ENCODE peak calls at places on chromosomes 12 and 14, in nine cellular contexts. N, Q, P, R, F, Y, V, U and E are unnamed samples.

GRCh38 chr12:5432011-5432400 is at the start of gene NTF3:
- DNase-seq in N (peak), Q (peak), P (peak), R (no peak), F (no peak), Y (peak), V (no peak), U (peak), E (no peak)

GRCh38 chr12:87259405-87259804 is 769.8 kb downstream of the C12orf50 start:
- DNase-seq in N (no peak), Q (no peak), P (no peak), R (no peak), F (no peak), Y (peak), V (no peak), U (peak), E (no peak)

GRCh38 chr12:83954939-83955601 is 957.5 kb downstream of the SLC6A15 start:
- DNase-seq in N (no peak), Q (no peak), P (no peak), R (no peak), F (no peak), Y (no peak), V (no peak), U (no peak), E (no peak)

GRCh38 chr14:103286460-103286859 is 47.6 kb upstream of the EIF5 start:
- DNase-seq in N (no peak), Q (no peak), P (no peak), R (no peak), F (no peak), Y (no peak), V (no peak), U (no peak), E (no peak)

GRCh38 chr12:115338566-115339294 is 654.8 kb upstream of the TBX3 start:
- DNase-seq in N (no peak), Q (no peak), P (no peak), R (no peak), F (no peak), Y (peak), V (no peak), U (no peak), E (no peak)

GRCh38 chr14:66078031-66078430 is 408.1 kb upstream of the CCDC196 start:
- DNase-seq in N (no peak), Q (no peak), P (no peak), R (no peak), F (no peak), Y (no peak), V (no peak), U (no peak), E (no peak)

GRCh38 chr12:109763201-109763841 is 49.7 kb downstream of the FAM222A start:
- DNase-seq in N (no peak), Q (no peak), P (no peak), R (no peak), F (peak), Y (peak), V (no peak), U (peak), E (no peak)

GRCh38 chr12:13165578-13166120 is 30.9 kb upstream of the EMP1 start:
- DNase-seq in N (peak), Q (no peak), P (no peak), R (peak), F (peak), Y (peak), V (no peak), U (peak), E (peak)

GRCh38 chr12:117151195-117152031 is 38.9 kb downstream of the FBXO21 start:
- DNase-seq in N (peak), Q (peak), P (peak), R (no peak), F (no peak), Y (peak), V (no peak), U (peak), E (peak)

GRCh38 chr12:15522574-15523187 is 200.4 kb downstream of the PTPRO start:
- DNase-seq in N (no peak), Q (no peak), P (no peak), R (no peak), F (no peak), Y (peak), V (no peak), U (peak), E (no peak)

GRCh38 chr14:76917759-76918175 is 91.6 kb downstream of the LRRC74A start:
- DNase-seq in N (peak), Q (no peak), P (no peak), R (peak), F (no peak), Y (peak), V (no peak), U (no peak), E (peak)

GRCh38 chr12:5026342-5026938 is 17.2 kb upstream of the KCNA5 start:
- DNase-seq in N (no peak), Q (no peak), P (no peak), R (no peak), F (no peak), Y (no peak), V (no peak), U (no peak), E (no peak)

GRCh38 chr12:27555928-27556778 is 32.1 kb downstream of the PPFIBP1 start:
- DNase-seq in N (no peak), Q (no peak), P (no peak), R (no peak), F (no peak), Y (peak), V (no peak), U (no peak), E (no peak)

GRCh38 chr12:14803830-14804160 is 325 bp downstream of the C12orf60 start:
- DNase-seq in N (no peak), Q (no peak), P (no peak), R (no peak), F (no peak), Y (no peak), V (no peak), U (no peak), E (no peak)

GRCh38 chr14:91509878-91510170 is 286 bp downstream of the PPP4R3A start:
- DNase-seq in N (no peak), Q (no peak), P (peak), R (no peak), F (no peak), Y (no peak), V (no peak), U (no peak), E (no peak)

GRCh38 chr14:99812096-99812750 is 19.0 kb downstream of the EML1 start:
- DNase-seq in N (no peak), Q (no peak), P (no peak), R (no peak), F (no peak), Y (no peak), V (no peak), U (no peak), E (no peak)

GRCh38 chr14:93936245-93936644 is 9.1 kb downstream of the FAM181A start:
- DNase-seq in N (no peak), Q (peak), P (no peak), R (no peak), F (no peak), Y (peak), V (no peak), U (no peak), E (no peak)

GRCh38 chr14:93731753-93732152 is 56.5 kb downstream of the PRIMA1 start:
- DNase-seq in N (no peak), Q (no peak), P (no peak), R (no peak), F (no peak), Y (no peak), V (no peak), U (no peak), E (peak)

GRCh38 chr14:96095581-96096476 is 56.7 kb downstream of the C14orf132 start:
- DNase-seq in N (no peak), Q (no peak), P (no peak), R (no peak), F (no peak), Y (peak), V (no peak), U (peak), E (peak)

GRCh38 chr14:89221109-89221508 is 195.9 kb downstream of the FOXN3 start:
- DNase-seq in N (no peak), Q (no peak), P (no peak), R (no peak), F (no peak), Y (peak), V (no peak), U (peak), E (no peak)

DNA sequence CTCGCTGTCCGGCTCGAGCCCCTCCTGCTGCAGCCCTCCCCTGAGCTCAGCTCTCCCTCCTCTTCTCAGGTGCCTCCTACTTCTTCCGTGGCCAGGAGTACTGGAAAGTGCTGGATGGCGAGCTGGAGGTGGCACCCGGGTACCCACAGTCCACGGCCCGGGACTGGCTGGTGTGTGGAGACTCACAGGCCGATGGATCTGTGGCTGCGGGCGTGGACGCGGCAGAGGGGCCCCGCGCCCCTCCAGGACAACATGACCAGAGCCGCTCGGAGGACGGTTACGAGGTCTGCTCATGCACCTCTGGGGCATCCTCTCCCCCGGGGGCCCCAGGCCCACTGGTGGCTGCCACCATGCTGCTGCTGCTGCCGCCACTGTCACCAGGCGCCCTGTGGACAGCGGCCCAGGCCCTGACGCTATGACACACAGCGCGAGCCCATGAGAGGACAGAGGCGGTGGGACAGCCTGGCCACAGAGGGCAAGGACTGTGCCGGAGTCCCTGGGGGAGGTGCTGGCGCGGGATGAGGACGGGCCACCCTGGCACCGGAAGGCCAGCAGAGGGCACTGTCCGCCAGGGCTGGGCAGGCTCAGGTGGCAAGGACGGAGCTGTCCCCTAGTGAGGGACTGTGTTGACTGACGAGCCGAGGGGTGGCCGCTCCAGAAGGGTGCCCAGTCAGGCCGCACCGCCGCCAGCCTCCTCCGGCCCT is 22.8 kb downstream of the MMP17 start:
- DNase-seq in N (peak), Q (no peak), P (peak), R (no peak), F (peak), Y (peak), V (no peak), U (no peak), E (no peak)
- TF ChIP-seq CTCF in N (no peak), Q (peak), P (peak), R (no peak), F (peak), Y (peak), V (no peak), U (peak), E (peak)

DNA sequence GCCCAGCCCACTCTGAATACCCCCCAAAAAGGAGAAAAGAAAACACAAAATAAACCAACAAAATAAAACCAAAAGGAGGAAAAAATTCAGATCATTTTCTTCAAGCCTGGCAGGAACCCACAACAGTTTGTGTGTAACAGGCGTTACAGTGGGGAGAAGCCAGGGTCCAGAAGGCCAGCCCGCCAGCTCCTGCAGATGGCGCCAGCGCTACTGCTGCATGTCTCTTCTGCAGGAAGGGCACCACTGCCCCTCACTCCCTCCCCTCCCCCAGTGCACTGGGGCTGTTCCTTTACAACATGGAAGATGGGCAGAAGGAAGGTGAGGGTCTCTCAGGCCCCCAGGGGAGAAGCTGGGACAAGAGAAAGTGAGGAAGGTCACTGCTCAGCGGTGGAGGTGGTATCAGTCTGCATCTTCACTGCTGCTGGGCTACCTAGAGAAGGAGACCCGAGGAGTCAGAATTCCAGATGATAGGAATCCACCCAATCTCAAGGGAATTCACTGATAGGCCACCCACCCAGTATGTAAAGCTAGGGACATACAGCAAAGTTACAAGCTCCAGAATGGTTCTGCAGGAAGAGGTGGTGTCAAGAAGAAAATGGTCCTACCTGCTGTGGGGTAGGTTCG is 2.3 kb upstream of the NOP2 start:
- DNase-seq in N (peak), Q (peak), P (peak), R (no peak), F (peak), Y (peak), V (no peak), U (no peak), E (no peak)
- TF ChIP-seq CTCF in N (peak), Q (peak), P (peak), R (no peak), F (no peak), Y (peak), V (peak), U (peak), E (no peak)

DNA sequence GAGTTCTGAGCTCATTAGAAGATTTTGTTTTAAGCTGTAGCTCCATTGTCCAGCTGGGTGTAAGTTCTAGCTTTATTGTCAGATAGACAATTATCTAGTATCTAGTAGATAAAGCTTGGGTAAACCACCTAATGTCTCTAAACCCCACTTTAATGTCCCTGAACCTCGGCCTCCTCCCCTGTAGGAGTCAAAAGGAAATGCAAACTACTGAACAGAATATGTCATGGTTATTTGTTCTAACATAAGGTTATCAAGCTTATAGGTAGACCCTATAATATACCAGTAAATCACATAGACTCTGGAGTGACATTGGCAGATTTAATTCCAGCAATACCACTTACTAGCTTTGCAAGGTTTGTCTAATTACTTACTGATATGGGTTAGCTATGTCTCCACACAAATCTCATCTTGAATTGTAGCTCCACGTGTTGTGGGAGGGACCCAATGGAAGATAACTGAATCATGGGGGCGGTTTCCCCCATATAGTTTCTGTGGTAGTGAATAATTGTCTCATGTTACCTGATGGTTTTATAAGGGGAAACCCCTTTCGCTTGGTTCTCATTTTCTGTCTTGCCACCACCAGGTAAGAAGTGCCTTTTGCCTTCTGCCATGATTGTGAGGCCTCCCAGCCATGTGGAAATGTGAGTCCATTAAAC is 29.4 kb downstream of the BCAT1 start:
- DNase-seq in N (no peak), Q (no peak), P (no peak), R (no peak), F (no peak), Y (no peak), V (no peak), U (no peak), E (no peak)
- TF ChIP-seq CTCF in N (no peak), Q (no peak), P (no peak), R (no peak), F (no peak), Y (no peak), V (no peak), U (no peak), E (no peak)

GRCh38 chr12:49707812-49708147 is 575 bp upstream of the FMNL3 start:
- DNase-seq in N (no peak), Q (no peak), P (no peak), R (no peak), F (no peak), Y (no peak), V (no peak), U (no peak), E (no peak)
- TF ChIP-seq CTCF in N (no peak), Q (no peak), P (no peak), R (no peak), F (peak), Y (no peak), V (no peak), U (no peak), E (no peak)

DNA sequence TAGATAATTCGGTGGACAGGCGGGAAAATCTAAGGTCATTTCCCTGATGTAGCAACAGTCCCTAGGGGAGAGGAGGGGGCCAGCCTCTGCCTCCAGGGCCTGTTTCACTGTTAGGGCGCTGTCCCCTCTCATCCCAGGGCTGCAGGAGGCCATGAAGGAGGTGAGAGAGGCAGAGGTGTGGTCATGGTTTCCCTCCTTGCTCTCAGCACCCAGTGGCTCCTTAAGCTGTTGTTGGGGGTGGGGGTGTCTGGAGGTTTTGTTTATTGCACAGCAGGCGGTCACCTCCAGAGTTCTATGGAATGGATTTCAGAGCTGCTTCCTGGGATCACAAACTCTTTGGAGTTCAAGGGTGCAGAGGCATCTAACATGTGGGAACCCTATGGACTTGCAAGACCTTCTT is 212.5 kb upstream of the RTL1 start:
- DNase-seq in N (no peak), Q (no peak), P (no peak), R (no peak), F (no peak), Y (no peak), V (no peak), U (no peak), E (peak)
- TF ChIP-seq CTCF in N (no peak), Q (no peak), P (no peak), R (no peak), F (no peak), Y (no peak), V (no peak), U (no peak), E (no peak)